ENCODE peak calls at places on chromosomes 13 and 19, in nine cellular contexts. G, U, R, Q, V, B, A, Z and F are unnamed samples.
A peak's percentile ranks its signal among the peaks of the same experiment; 100 is the strongest.

GRCh38 chr13:31945202-31945978 is 86.2 kb upstream of the FRY start:
- DNase-seq in Q (no peak), R (peak; percentile 54), V (no peak), Z (peak; percentile 94), U (peak; percentile 89), G (no peak), B (peak; percentile 75), A (no peak), F (no peak)

GRCh38 chr19:56269348-56269747 is 3.2 kb upstream of the EDDM13 start:
- DNase-seq in Z (no peak), R (no peak), A (no peak), V (no peak), Q (no peak), G (no peak), B (no peak), U (no peak), F (no peak)

GRCh38 chr19:13163609-13164364 is 13.6 kb downstream of the IER2 start:
- DNase-seq in Z (peak; percentile 89), R (peak; percentile 76), A (peak; percentile 80), G (peak; percentile 74), U (no peak), B (no peak), V (no peak), Q (peak; percentile 36), F (no peak)

GRCh38 chr13:27355894-27356293 is 68.5 kb upstream of the GTF3A start:
- DNase-seq in Q (no peak), Z (no peak), A (no peak), U (no peak), R (no peak), V (no peak), B (no peak), G (no peak), F (no peak)

GRCh38 chr19:30092721-30093569 is 150.9 kb downstream of the URI1 start:
- DNase-seq in V (no peak), Z (no peak), U (no peak), G (no peak), B (no peak), R (no peak), Q (no peak), A (no peak), F (no peak)

GRCh38 chr19:44847144-44848035 is 1.3 kb downstream of the NECTIN2 start:
- DNase-seq in G (peak; percentile 76), U (peak; percentile 38), A (peak; percentile 90), Z (peak; percentile 36), R (peak; percentile 85), Q (peak; percentile 23), V (no peak), B (peak; percentile 46), F (no peak)

GRCh38 chr13:78649997-78650724 is 8.8 kb downstream of the OBI1 start:
- DNase-seq in Z (no peak), Q (no peak), A (no peak), U (no peak), V (no peak), R (no peak), B (no peak), G (peak; percentile 56), F (no peak)

GRCh38 chr13:30496147-30496546 is 30.4 kb upstream of the HMGB1 start:
- DNase-seq in Q (no peak), G (no peak), V (no peak), Z (no peak), B (no peak), U (no peak), A (no peak), R (no peak), F (no peak)